ENCODE peak calls at places on chromosomes 5 and 9, in four cellular contexts. V is A549, E is GM12878, Y is K562. D is an unnamed sample.
A peak's percentile ranks its signal among the peaks of the same experiment; 100 is the strongest.

GRCh38 chr5:58503634-58504033 is 12.4 kb downstream of the GAPT start:
- DNase-seq in V (no peak), E (no peak), Y (no peak), D (no peak)

GRCh38 chr9:127451681-127452480 is 571 bp downstream of the LRSAM1 start:
- DNase-seq in V (peak; percentile 79), Y (peak; percentile 79), E (peak; percentile 47), D (peak; percentile 57)

GRCh38 chr5:133421806-133422205 is 190.5 kb downstream of the FSTL4 start:
- DNase-seq in V (no peak), E (no peak), Y (no peak), D (no peak)

GRCh38 chr5:144048254-144048856 is 122.1 kb downstream of the YIPF5 start:
- DNase-seq in V (no peak), Y (no peak), E (no peak), D (no peak)

GRCh38 chr5:59528226-59528862 is 365.2 kb downstream of the PDE4D start:
- DNase-seq in E (no peak), Y (no peak), V (no peak), D (no peak)

GRCh38 chr9:90991953-90992352 is 190.3 kb downstream of the SYK start:
- DNase-seq in Y (no peak), V (no peak), E (no peak), D (no peak)

GRCh38 chr9:111851536-111851935 is 45.1 kb upstream of the UGCG start:
- DNase-seq in Y (no peak), E (no peak), V (peak; percentile 50), D (peak; percentile 19)

GRCh38 chr9:134065720-134066419 is 2.0 kb downstream of the BRD3 start:
- DNase-seq in V (peak; percentile 17), E (peak; percentile 53), Y (peak; percentile 62), D (peak; percentile 66)

GRCh38 chr9:35476596-35476995 is 13.3 kb upstream of the RUSC2 start:
- DNase-seq in Y (no peak), V (no peak), E (no peak), D (no peak)

GRCh38 chr9:12878342-12878978 is 103.6 kb downstream of the LURAP1L start:
- DNase-seq in E (no peak), Y (no peak), V (no peak), D (peak; percentile 47)

GRCh38 chr9:33524431-33524947 is 438 bp downstream of the ANKRD18B start:
- DNase-seq in V (no peak), E (no peak), Y (peak; percentile 16), D (no peak)

GRCh38 chr9:127194881-127195713 is 69.5 kb upstream of the GARNL3 start:
- DNase-seq in V (peak; percentile 73), E (no peak), Y (no peak), D (peak; percentile 37)

GRCh38 chr5:68215888-68216736 is 556 bp downstream of the PIK3R1 start:
- DNase-seq in Y (peak; percentile 67), E (no peak), V (peak; percentile 34), D (peak; percentile 48)

GRCh38 chr9:135933114-135933513 is 25.8 kb upstream of the CAMSAP1 start:
- DNase-seq in Y (no peak), E (no peak), V (no peak), D (no peak)

GRCh38 chr9:36551868-36552267 is 20.8 kb upstream of the MELK start:
- DNase-seq in E (peak; percentile 59), Y (no peak), V (no peak), D (no peak)

GRCh38 chr5:72412283-72413055 is 92.3 kb downstream of the PTCD2 start:
- DNase-seq in V (no peak), Y (no peak), E (no peak), D (peak; percentile 65)

GRCh38 chr5:89315194-89315593 is 432.2 kb upstream of the MEF2C start:
- DNase-seq in E (no peak), Y (no peak), V (no peak), D (peak; percentile 8)

GRCh38 chr5:15137414-15137813 is 265.8 kb upstream of the ANKH start:
- DNase-seq in V (no peak), E (no peak), Y (no peak), D (no peak)

GRCh38 chr5:82422751-82423181 is 144.6 kb upstream of the RPS23 start:
- DNase-seq in Y (peak; percentile 83), E (no peak), V (no peak), D (no peak)
- TF ChIP-seq ELK1 in Y (no peak), E (no peak), V (no peak), D (no peak)

DNA sequence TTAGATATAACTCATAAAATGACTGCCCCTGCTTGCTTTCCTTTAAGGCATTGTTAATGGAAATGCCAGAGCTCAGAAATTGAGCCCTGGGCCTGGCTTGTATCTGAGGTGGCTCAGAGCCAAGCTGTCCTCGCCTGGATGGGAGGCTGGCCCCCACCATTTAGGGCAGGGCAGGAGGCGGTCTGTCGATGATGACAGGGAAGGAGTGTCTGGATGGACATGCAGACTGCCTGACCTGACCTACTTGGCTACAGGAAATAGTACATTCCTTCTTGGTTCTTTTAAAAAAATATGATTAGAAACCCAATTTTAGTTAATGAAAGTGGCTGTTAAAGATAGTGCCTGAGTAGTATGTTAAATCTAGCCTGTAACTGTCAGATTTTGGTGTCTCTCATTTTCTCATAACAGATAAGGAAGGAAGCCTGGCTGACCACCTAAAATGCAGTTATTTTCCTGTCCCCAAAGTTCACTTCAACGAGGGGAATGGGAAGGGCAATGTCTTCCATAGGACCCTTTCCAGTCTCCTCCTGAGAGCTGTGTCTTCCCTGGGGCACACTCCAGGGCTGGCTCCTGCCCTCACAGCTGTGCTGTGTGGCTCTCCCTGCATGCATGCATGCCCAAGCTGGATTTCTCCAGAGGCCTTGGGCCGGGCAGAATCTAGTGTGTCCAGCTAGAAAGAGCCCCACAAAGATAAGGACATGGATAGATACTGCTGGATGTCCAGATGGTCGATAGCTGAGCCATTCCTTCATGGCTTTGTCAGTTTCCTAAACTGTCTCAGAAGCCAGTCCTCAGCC is 42.3 kb downstream of the MACROH2A1 start:
- DNase-seq in V (no peak), Y (peak; percentile 17), E (no peak), D (peak; percentile 67)
- TF ChIP-seq ELK1 in V (no peak), Y (no peak), E (no peak), D (no peak)

DNA sequence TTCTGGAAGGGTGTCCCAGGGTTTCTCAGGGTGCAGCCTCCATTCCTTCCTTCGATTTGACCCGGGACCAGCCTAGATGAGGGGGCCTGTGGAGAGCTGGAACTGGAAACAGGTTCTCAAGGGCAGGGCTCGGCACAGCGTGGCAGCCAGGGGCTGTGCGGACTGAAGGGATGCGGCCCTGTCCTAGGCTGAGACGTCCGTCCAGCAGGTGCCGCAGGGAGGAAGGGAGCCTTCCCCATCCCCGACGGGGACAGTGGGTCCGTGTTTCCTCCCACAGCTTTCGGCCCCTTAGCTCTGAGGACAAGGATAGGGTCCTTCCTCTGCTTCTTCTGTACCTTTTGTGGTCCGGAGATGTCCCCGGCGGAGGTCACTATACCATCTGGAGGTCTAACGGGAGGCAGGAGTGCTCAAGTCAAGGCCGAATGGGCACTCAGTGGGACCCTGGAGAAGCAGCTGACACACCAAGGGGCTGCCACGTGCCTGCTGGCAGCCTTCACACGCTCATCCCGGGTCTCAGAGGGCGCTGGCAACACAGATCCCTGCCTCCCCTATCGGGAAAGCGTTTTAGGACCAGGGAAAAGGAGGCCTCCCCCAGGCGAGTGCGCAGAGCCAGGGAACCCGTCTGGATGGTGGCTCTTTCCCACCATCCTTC is 49.9 kb downstream of the USP20 start:
- DNase-seq in Y (peak; percentile 89), V (no peak), E (peak; percentile 20), D (no peak)
- TF ChIP-seq ELK1 in Y (no peak), V (no peak), E (no peak), D (no peak)

GRCh38 chr5:134451618-134452505 is 40.2 kb upstream of the CDKN2AIPNL start:
- DNase-seq in E (no peak), V (peak; percentile 90), Y (peak; percentile 57), D (peak; percentile 86)
- TF ChIP-seq ELK1 in E (no peak), V (no peak), Y (no peak), D (no peak)

DNA sequence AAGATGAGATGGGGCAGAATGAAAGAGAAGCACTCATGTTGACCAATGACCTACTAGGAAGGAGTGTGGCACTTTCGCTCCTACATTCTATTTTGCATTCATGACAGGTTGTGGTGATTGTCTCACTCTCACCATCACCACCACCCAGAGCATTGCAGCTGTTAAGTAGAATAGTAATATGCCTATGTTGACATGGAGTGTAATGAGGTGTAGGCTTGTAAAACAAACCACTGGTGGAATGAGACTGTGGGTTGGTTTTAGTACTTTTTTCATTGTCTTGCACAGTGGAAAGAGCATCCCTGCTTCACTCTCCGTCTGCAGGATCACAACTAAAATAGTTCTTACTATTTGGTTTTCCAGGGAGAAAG is 516.7 kb downstream of the NTRK2 start:
- DNase-seq in V (no peak), E (no peak), Y (no peak), D (no peak)
- TF ChIP-seq ELK1 in V (no peak), E (no peak), Y (no peak), D (no peak)

DNA sequence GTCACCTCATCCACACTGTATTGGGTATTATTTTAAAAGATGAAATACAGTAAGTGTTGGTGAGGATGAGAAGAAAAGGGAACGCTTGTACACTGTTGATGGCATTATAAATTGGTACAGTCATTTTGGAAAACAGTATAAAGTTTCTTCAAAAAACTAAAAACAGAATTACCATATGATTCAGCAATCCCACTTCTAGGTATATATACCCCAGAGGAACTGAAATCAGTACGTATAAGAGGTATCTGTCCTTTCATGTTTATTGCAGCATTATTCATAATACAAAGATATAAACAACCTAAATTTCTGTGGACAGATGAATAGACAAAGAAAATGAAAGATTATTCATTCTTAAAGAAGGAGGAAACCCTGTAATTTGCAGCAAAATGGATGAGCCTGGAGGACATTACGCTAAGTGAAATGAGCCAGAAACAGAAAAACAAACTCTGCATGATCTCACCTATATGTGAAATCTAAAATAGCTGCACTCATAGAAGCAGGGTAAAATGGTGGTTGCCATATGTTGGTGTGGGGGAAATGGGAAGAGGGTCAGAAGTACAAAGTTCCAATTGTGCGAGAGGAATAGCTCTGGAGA is 191.6 kb downstream of the TRIM36 start:
- DNase-seq in V (no peak), Y (no peak), E (no peak), D (no peak)
- TF ChIP-seq ELK1 in V (no peak), Y (no peak), E (no peak), D (no peak)

GRCh38 chr5:113249216-113249615 is 185.6 kb downstream of the TSSK1B start:
- DNase-seq in E (no peak), Y (no peak), V (no peak), D (peak; percentile 83)

GRCh38 chr5:113246371-113246870 is 188.4 kb downstream of the TSSK1B start:
- DNase-seq in V (no peak), Y (no peak), E (no peak), D (no peak)

GRCh38 chr5:113253037-113253436 is 181.8 kb downstream of the TSSK1B start:
- DNase-seq in Y (no peak), E (no peak), V (no peak), D (no peak)

GRCh38 chr5:113252066-113252465 is 182.7 kb downstream of the TSSK1B start:
- DNase-seq in Y (no peak), E (no peak), V (no peak), D (no peak)

DNA sequence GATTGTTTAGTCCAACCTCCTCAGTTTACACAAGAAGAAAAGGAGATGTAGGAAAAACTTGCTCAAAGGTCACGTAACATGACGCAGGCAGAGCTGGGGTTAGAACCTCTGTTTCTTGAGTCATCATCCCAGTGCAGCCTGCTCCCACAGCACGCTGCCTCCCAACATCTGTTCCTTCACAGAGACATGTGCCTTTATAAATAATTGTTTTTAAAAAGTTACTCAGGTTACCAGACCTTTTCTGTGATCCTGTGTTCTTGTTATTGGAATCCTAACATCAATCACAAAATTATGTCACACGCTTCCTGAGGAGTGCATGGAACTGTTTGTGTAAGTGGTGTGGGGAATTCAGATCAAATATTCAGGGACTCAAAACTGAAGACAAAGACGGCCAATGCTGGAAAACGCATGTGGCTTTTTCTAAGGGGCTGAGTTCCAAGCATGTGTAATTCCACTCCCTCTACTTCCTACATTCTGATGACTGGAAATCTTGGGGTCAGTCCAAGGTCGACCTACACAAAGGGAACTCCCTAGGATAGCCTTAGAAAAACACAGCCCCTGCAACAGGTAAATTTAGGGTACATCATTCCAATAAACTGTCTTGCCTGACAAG is 184.3 kb downstream of the TSSK1B start:
- DNase-seq in Y (no peak), E (no peak), V (no peak), D (peak; percentile 100)
- TF ChIP-seq ELK1 in Y (no peak), E (no peak), V (no peak), D (no peak)